ENCODE peak calls at places on chromosomes 1 and 21, in eight cellular contexts. I is tibial artery, X is choroid plexus epithelial cell, Y is adrenal gland, T is neural progenitor cell, D is astrocyte of the spinal cord, N is brain microvascular endothelial cell, Q is IMR-90. R is an unnamed sample.

GRCh38 chr1:158087320-158087927 is 93.3 kb upstream of the CD1D start:
- DNase-seq in I (peak; percentile 51), X (peak; percentile 84), Y (peak; percentile 67), T (peak; percentile 92), D (peak; percentile 80), N (peak; percentile 81), Q (peak; percentile 77), R (peak; percentile 85)

GRCh38 chr1:29513357-29513756 is 277.0 kb downstream of the PTPRU start:
- DNase-seq in I (no peak), X (peak; percentile 75), Y (no peak), T (peak; percentile 71), D (peak; percentile 66), N (peak; percentile 64), Q (peak; percentile 70), R (peak; percentile 33)

GRCh38 chr21:26881504-26882228 is 36.5 kb upstream of the ADAMTS1 start:
- DNase-seq in I (no peak), X (peak; percentile 62), Y (no peak), T (peak; percentile 17), D (peak; percentile 39), N (no peak), Q (peak; percentile 39), R (peak; percentile 49)

GRCh38 chr1:234288946-234289345 is 84.3 kb upstream of the COA6 start:
- DNase-seq in I (no peak), X (peak; percentile 10), Y (no peak), T (peak; percentile 11), D (peak; percentile 18), N (no peak), Q (no peak), R (no peak)

GRCh38 chr1:9107156-9107555 is 21.7 kb downstream of the GPR157 start:
- DNase-seq in I (no peak), X (peak; percentile 28), Y (peak; percentile 71), T (no peak), D (no peak), N (no peak), Q (no peak), R (no peak)

GRCh38 chr21:16522512-16522911 is 792.7 kb downstream of the USP25 start:
- DNase-seq in I (no peak), X (peak; percentile 82), Y (no peak), T (no peak), D (peak; percentile 52), N (no peak), Q (peak; percentile 83), R (peak; percentile 55)

GRCh38 chr1:223718850-223719249 is 6.5 kb downstream of the CAPN2 start:
- DNase-seq in I (no peak), X (peak; percentile 68), Y (no peak), T (peak; percentile 66), D (no peak), N (no peak), Q (peak; percentile 46), R (no peak)

GRCh38 chr1:55289614-55290013 is 74.5 kb upstream of the USP24 start:
- DNase-seq in I (no peak), X (no peak), Y (no peak), T (no peak), D (no peak), N (no peak), Q (no peak), R (no peak)

GRCh38 chr1:233233508-233234040 is 62.0 kb downstream of the PCNX2 start:
- DNase-seq in I (no peak), X (no peak), Y (no peak), T (no peak), D (no peak), N (no peak), Q (no peak), R (no peak)

GRCh38 chr1:5388622-5389021 is 603.6 kb downstream of the NPHP4 start:
- DNase-seq in I (no peak), X (no peak), Y (no peak), T (peak; percentile 26), D (no peak), N (no peak), Q (no peak), R (no peak)

GRCh38 chr21:41779659-41780058 is 12.8 kb upstream of the RIPK4 start:
- DNase-seq in I (no peak), X (no peak), Y (no peak), T (no peak), D (no peak), N (no peak), Q (no peak), R (no peak)

GRCh38 chr21:25501996-25502665 is 105.2 kb downstream of the MRPL39 start:
- DNase-seq in I (no peak), X (no peak), Y (no peak), T (no peak), D (no peak), N (no peak), Q (no peak), R (no peak)

GRCh38 chr1:9040659-9041030 is 14.4 kb upstream of the SLC2A7 start:
- DNase-seq in I (no peak), X (no peak), Y (no peak), T (no peak), D (no peak), N (no peak), Q (no peak), R (no peak)

DNA sequence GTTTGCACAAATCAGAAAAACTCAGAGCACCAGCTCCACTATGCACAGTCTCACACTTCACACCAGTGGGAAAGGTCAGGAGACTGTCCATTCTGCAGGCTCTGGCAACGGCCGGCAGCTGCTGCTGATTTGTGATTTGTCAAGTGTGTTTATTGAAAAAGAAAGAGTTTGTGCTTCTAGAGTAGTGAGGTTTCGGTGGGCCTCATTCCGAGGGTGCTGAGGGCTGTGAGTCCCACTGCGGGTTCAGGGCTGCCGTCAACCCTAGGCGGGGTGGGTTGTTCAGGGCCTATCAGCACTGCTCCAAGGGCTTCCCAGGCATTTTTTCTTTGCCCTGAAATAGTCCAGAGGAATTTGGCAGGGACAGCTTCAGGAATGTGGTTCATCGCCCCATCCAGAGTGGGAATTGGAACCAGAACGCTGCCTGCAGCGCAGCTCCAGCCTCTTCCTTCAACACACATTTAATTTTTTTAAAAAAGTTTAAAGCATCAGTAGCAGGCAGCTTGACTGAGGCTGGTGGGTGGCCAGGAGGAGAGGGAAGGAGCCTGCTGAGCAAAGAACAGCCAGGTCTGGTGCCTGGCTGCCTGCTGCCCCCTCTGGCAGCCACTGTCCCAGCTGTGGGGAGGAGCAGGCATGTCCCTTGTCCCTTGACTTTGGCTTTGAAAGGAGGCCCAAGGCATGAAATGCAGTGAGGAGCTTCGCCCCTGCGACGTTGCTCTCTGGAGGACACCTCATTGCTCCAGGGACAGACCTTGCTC is 19.7 kb downstream of the STUM start:
- DNase-seq in I (no peak), X (no peak), Y (no peak), T (peak; percentile 22), D (no peak), N (no peak), Q (no peak), R (no peak)
- TF ChIP-seq CTCF in I (peak; percentile 49), X (peak; percentile 43), Y (no peak), T (peak; percentile 46), D (peak; percentile 25), N (peak; percentile 50), Q (no peak), R (peak; percentile 11)

DNA sequence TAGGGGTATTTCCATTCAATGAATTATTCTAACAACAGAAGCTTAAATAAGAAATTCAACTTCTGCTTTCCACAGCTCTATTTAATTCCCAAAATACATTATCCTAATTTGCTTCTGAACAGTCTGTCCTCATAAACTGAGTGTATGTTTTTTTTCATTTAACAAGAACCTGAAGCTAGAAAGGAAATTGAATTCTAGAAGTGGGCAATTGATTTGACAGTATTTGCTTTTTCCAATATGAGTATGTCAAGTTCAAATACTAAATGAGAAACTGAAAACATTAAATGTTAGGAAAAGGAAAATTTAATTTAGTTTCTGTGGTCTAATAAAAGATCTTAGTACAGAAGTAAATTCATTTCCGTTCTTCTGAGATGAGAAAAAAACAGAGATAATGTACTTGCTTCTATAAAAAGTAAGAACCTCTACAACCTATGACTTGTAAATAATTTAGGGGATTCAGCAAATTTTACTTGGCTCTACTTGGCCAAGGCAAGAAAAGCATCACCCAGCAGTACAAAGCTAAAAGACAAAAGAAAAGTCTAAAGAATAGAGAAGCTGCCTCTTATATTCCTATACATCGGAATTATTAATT is 31.1 kb downstream of the RAB3GAP2 start:
- DNase-seq in I (no peak), X (no peak), Y (no peak), T (no peak), D (no peak), N (no peak), Q (no peak), R (no peak)
- H3K4me3 ChIP-seq in I (no peak overlapping the region), X (no peak overlapping the region), Y (no peak overlapping the region), T (no peak overlapping the region), D (no peak overlapping the region), N (no peak overlapping the region), Q (no peak overlapping the region), R (no peak overlapping the region)

GRCh38 chr1:59499956-59500569 is 203.2 kb downstream of the FGGY start:
- DNase-seq in I (no peak), X (no peak), Y (no peak), T (no peak), D (no peak), N (no peak), Q (no peak), R (no peak)
- TF ChIP-seq CTCF in I (no peak), X (no peak), Y (no peak), T (no peak), D (no peak), N (no peak), Q (no peak), R (no peak)

GRCh38 chr1:151819227-151819835 is 12.3 kb downstream of the RORC start:
- DNase-seq in I (no peak), X (no peak), Y (no peak), T (no peak), D (no peak), N (no peak), Q (no peak), R (no peak)

GRCh38 chr1:151816548-151816947 is 11.3 kb upstream of the LINGO4 start:
- DNase-seq in I (no peak), X (no peak), Y (no peak), T (no peak), D (no peak), N (no peak), Q (no peak), R (no peak)

GRCh38 chr1:151815716-151816327 is 10.6 kb upstream of the LINGO4 start:
- DNase-seq in I (no peak), X (no peak), Y (no peak), T (no peak), D (no peak), N (no peak), Q (no peak), R (no peak)

GRCh38 chr1:151814971-151815545 is 9.8 kb upstream of the LINGO4 start:
- DNase-seq in I (no peak), X (no peak), Y (no peak), T (no peak), D (no peak), N (no peak), Q (no peak), R (no peak)

DNA sequence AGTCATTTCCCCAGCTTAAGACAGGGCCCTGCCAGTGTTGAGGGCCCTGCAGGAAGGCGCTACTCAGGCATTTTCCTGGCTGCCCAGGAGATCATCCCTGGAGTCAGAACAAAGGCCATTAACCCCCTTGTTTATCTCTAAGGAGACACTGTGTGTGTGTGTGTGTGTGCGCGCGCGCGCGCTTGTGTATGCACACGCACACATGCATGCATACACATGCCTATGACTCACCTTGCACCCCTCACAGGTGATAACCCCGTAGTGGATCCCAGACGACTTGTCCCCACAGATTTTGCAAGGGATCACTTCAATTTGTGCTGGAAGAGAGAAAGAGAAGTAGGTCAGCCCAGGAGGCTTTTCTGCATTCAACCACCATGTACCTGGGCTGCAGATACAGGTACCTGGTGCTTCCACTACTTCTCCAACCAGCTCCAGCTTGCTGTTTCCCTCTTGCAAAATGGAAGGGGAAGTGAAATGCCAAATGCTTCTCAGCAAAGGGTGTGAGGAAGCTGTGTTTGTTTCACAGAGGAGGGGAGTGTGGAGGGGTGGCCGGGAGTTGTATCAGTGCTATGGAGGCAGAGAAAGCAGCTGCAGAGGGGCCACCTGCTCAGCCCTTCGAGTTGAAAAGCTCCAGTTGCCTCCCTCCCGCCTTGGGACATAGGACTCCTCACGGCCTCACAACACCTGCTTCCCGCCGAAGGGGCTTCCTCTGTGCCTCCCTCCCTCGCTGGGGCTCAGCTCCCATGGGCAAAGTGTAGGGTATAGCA is 11.9 kb upstream of the LINGO4 start:
- DNase-seq in I (no peak), X (no peak), Y (no peak), T (no peak), D (no peak), N (no peak), Q (no peak), R (no peak)
- H3K4me3 ChIP-seq in I (no peak overlapping the region), X (no peak overlapping the region), Y (no peak overlapping the region), T (no peak overlapping the region), D (no peak overlapping the region), N (no peak overlapping the region), Q (no peak overlapping the region), R (no peak overlapping the region)

R was measured in foreskin fibroblast.